ENCODE peak calls at places on chromosomes 7 and 10, in ten cellular contexts. L, P, M, I, U, S, N, O, Z and K are unnamed samples.

GRCh38 chr10:14009315-14010082 is 321.2 kb downstream of the FRMD4A start:
- DNase-seq in Z (no peak), U (no peak), I (peak; percentile 67), N (no peak), O (no peak), S (no peak), L (peak; percentile 67), P (peak; percentile 70), M (no peak), K (no peak)

GRCh38 chr7:64619705-64620104 is 46.2 kb upstream of the ZNF107 start:
- DNase-seq in U (no peak), N (no peak), S (no peak), O (no peak), Z (no peak), L (no peak), I (no peak), P (no peak), M (no peak), K (no peak)

GRCh38 chr7:103141753-103142404 is 7.0 kb downstream of the NAPEPLD start:
- DNase-seq in I (no peak), U (no peak), M (no peak), O (no peak), L (no peak), N (no peak), Z (no peak), P (no peak), S (no peak), K (no peak)

GRCh38 chr10:86651631-86652331 is 2.6 kb upstream of the OPN4 start:
- DNase-seq in P (no peak), S (no peak), M (no peak), O (no peak), I (no peak), N (no peak), L (no peak), U (no peak), Z (no peak), K (peak; percentile 34)

GRCh38 chr7:25029075-25029474 is 49.1 kb upstream of the OSBPL3 start:
- DNase-seq in Z (no peak), M (no peak), S (no peak), U (no peak), O (no peak), N (no peak), L (no peak), P (no peak), I (no peak), K (no peak)

GRCh38 chr7:12436896-12437535 is 33.4 kb upstream of the VWDE start:
- DNase-seq in S (no peak), I (no peak), O (peak; percentile 20), Z (no peak), L (no peak), U (no peak), M (peak; percentile 93), P (no peak), N (no peak), K (no peak)

GRCh38 chr7:41695661-41696322 is 7.1 kb downstream of the INHBA start:
- DNase-seq in U (no peak), L (no peak), N (no peak), I (no peak), P (no peak), Z (no peak), S (no peak), M (no peak), O (peak; percentile 14), K (no peak)

GRCh38 chr7:111736475-111736874 is 174.2 kb upstream of the IMMP2L start:
- DNase-seq in U (no peak), Z (no peak), I (no peak), L (no peak), O (no peak), S (no peak), P (no peak), N (no peak), M (no peak), K (no peak)

GRCh38 chr10:92082583-92083280 is 159.2 kb downstream of the BTAF1 start:
- DNase-seq in U (no peak), L (no peak), I (no peak), S (no peak), P (no peak), M (no peak), O (no peak), Z (no peak), N (no peak), K (no peak)

GRCh38 chr7:64610997-64611396 is 48.1 kb upstream of the ZNF680 start:
- DNase-seq in L (no peak), S (no peak), I (no peak), U (no peak), O (no peak), M (no peak), N (no peak), P (no peak), Z (no peak), K (no peak)

GRCh38 chr10:110504111-110504735 is 6.5 kb downstream of the DUSP5 start:
- DNase-seq in S (no peak), O (peak; percentile 38), U (peak; percentile 65), Z (peak; percentile 51), N (peak; percentile 66), M (no peak), I (peak; percentile 35), P (peak; percentile 50), L (no peak), K (peak; percentile 80)

GRCh38 chr10:17174626-17175025 is 26.8 kb downstream of the TRDMT1 start:
- DNase-seq in U (no peak), I (no peak), L (no peak), M (no peak), O (no peak), Z (no peak), N (no peak), S (no peak), P (no peak), K (no peak)

GRCh38 chr10:64394744-64395143 is 873.5 kb downstream of the REEP3 start:
- DNase-seq in Z (no peak), L (no peak), I (no peak), M (no peak), S (no peak), N (no peak), P (no peak), U (no peak), O (no peak), K (no peak)

GRCh38 chr7:23183279-23184012 is 1.6 kb downstream of the NUP42 start:
- DNase-seq in L (no peak), P (no peak), O (no peak), S (no peak), U (no peak), N (no peak), I (no peak), Z (no peak), M (no peak), K (no peak)

GRCh38 chr7:21469894-21470293 is 42.0 kb downstream of the SP4 start:
- DNase-seq in I (no peak), U (no peak), Z (no peak), O (no peak), N (no peak), M (no peak), P (no peak), L (no peak), S (no peak), K (no peak)

GRCh38 chr7:100024020-100024619 is 8.7 kb downstream of the ZKSCAN1 start:
- DNase-seq in I (no peak), Z (no peak), L (no peak), M (no peak), N (no peak), P (no peak), S (no peak), U (no peak), O (no peak), K (no peak)

GRCh38 chr10:18501198-18501597 is 150.2 kb downstream of the NSUN6 start:
- DNase-seq in S (no peak), Z (no peak), L (no peak), P (no peak), U (no peak), O (peak; percentile 22), M (no peak), N (no peak), I (no peak), K (no peak)

GRCh38 chr10:130138479-130138866 is 2.3 kb downstream of the GLRX3 start:
- DNase-seq in S (peak; percentile 33), I (no peak), Z (no peak), O (peak; percentile 62), M (no peak), P (no peak), N (peak; percentile 17), U (peak; percentile 77), L (no peak), K (no peak)

GRCh38 chr10:13528875-13529713 is at the start of gene BEND7:
- DNase-seq in U (no peak), P (peak; percentile 21), L (no peak), N (no peak), M (peak; percentile 3), S (peak; percentile 86), O (peak; percentile 33), I (peak; percentile 14), Z (peak; percentile 13), K (no peak)

GRCh38 chr7:42099837-42100508 is 137.0 kb downstream of the GLI3 start:
- DNase-seq in Z (no peak), M (no peak), U (no peak), N (no peak), O (no peak), I (no peak), S (no peak), P (no peak), L (no peak), K (no peak)

GRCh38 chr10:92173996-92174395 is 116.9 kb downstream of the CPEB3 start:
- DNase-seq in M (no peak), Z (no peak), I (no peak), L (no peak), P (no peak), U (no peak), S (no peak), N (no peak), O (no peak), K (no peak)

GRCh38 chr7:137539111-137539715 is 195.7 kb upstream of the PTN start:
- DNase-seq in N (no peak), U (no peak), M (no peak), Z (no peak), O (no peak), L (no peak), S (no peak), I (no peak), P (no peak), K (no peak)

GRCh38 chr10:44824607-44825006 is 86.5 kb upstream of the TMEM72 start:
- DNase-seq in I (no peak), O (no peak), N (no peak), U (no peak), S (no peak), P (no peak), M (no peak), Z (no peak), L (no peak), K (no peak)

GRCh38 chr7:94656925-94657731 is 1.2 kb upstream of the SGCE start:
- DNase-seq in U (no peak), O (peak; percentile 48), L (no peak), P (no peak), M (no peak), S (no peak), N (no peak), Z (peak; percentile 22), I (no peak), K (no peak)

GRCh38 chr10:77406764-77407430 is 230.7 kb downstream of the KCNMA1 start:
- DNase-seq in U (no peak), O (no peak), M (no peak), I (no peak), P (no peak), Z (no peak), L (no peak), S (no peak), N (no peak), K (no peak)

GRCh38 chr7:12386237-12386839 is 17.3 kb downstream of the VWDE start:
- DNase-seq in S (no peak), O (no peak), U (no peak), Z (no peak), N (no peak), L (no peak), P (no peak), I (no peak), M (peak; percentile 90), K (no peak)

GRCh38 chr10:124494050-124494807 is 32.6 kb downstream of the LHPP start:
- DNase-seq in P (no peak), Z (no peak), N (no peak), S (no peak), I (no peak), U (no peak), L (no peak), O (no peak), M (no peak), K (no peak)

GRCh38 chr7:30752979-30753378 is 1.0 kb downstream of the INMT start:
- DNase-seq in Z (no peak), I (no peak), N (peak; percentile 71), L (no peak), S (no peak), O (no peak), U (peak; percentile 61), P (no peak), M (no peak), K (no peak)